ENCODE peak calls at places on chromosome 7, in seven cellular contexts. K, L, W, T, J, C and D are unnamed samples.

GRCh38 chr7:32163141-32163806 is 93.1 kb upstream of the PDE1C start:
- DNase-seq in K (peak), L (peak), W (no peak), T (peak), J (no peak), C (peak), D (peak)

GRCh38 chr7:47962262-47962661 is 14.0 kb upstream of the PKD1L1 start:
- DNase-seq in K (no peak), L (no peak), W (no peak), T (no peak), J (no peak), C (no peak), D (no peak)

GRCh38 chr7:117970806-117971205 is 97.6 kb upstream of the CTTNBP2 start:
- DNase-seq in K (no peak), L (no peak), W (no peak), T (no peak), J (no peak), C (no peak), D (no peak)

GRCh38 chr7:147861058-147861716 is 729.4 kb upstream of the C7orf33 start:
- DNase-seq in K (no peak), L (no peak), W (no peak), T (no peak), J (no peak), C (no peak), D (no peak)

GRCh38 chr7:55130554-55131198 is 111.9 kb downstream of the EGFR start:
- DNase-seq in K (no peak), L (no peak), W (peak), T (peak), J (no peak), C (peak), D (peak)

GRCh38 chr7:24366901-24367300 is 82.9 kb downstream of the NPY start:
- DNase-seq in K (no peak), L (no peak), W (no peak), T (no peak), J (no peak), C (no peak), D (no peak)

GRCh38 chr7:51261950-51262795 is 54.4 kb downstream of the COBL start:
- DNase-seq in K (no peak), L (no peak), W (no peak), T (no peak), J (peak), C (no peak), D (no peak)

GRCh38 chr7:122768827-122769226 is 66.1 kb upstream of the RNF148 start:
- DNase-seq in K (no peak), L (no peak), W (no peak), T (no peak), J (no peak), C (no peak), D (no peak)

GRCh38 chr7:27098493-27099223 is 2.9 kb upstream of the HOXA1 start:
- DNase-seq in K (no peak), L (peak), W (peak), T (no peak), J (no peak), C (peak), D (peak)

GRCh38 chr7:142338633-142339501 is 81.0 kb upstream of the PRSS58 start:
- DNase-seq in K (no peak), L (peak), W (peak), T (peak), J (no peak), C (no peak), D (peak)
- TF ChIP-seq CTCF in K (no peak), L (peak), W (peak), T (peak), J (no peak), C (peak), D (peak)

DNA sequence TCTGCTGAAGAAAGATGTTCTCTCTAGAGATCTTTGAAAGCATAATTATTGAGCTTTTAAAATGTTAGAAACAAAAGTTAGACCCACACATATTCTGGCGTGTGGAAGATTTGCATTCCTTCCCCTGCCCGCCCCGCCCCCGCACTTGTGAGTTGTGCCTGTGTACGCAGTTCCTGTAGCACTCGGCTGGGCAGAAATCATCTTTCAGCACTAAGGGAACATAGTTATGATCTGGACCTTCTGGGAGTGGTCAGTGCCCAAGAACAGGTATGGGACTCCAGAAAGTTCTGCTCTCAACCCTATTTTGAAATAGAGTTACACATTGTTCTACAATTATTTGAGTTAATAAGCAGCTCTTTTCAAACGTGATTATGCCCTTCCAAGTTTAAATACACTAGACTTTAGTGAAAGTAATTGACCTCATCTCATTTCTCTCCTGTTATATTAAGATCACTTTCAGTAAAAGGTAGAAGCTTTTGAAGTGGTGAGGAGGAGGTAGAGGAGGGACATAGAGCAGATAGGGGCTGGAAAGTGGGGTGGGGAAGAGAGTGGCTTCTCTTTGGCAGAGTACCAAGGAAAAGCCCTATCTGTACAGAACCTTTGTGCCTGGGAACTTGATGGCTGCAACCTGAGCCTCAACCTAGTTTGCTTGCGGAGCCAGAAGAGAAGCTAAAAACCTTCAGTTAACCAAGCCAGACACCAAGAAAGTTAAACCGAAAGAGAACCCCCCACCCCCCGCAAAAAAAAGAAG is 5.7 kb downstream of the BLVRA start:
- DNase-seq in K (no peak), L (peak), W (no peak), T (peak), J (peak), C (peak), D (no peak)
- H3K4me3 ChIP-seq in K (peak), L (peak), W (no peak), T (no peak), J (peak), C (no peak), D (no peak)

GRCh38 chr7:157300406-157300770 is 36.4 kb upstream of the DNAJB6 start:
- DNase-seq in K (no peak), L (no peak), W (no peak), T (no peak), J (no peak), C (no peak), D (no peak)

GRCh38 chr7:157297071-157297638 is 39.6 kb upstream of the DNAJB6 start:
- DNase-seq in K (no peak), L (no peak), W (no peak), T (no peak), J (no peak), C (no peak), D (no peak)

GRCh38 chr7:157299317-157299612 is 37.5 kb upstream of the DNAJB6 start:
- DNase-seq in K (no peak), L (no peak), W (no peak), T (no peak), J (no peak), C (no peak), D (no peak)

GRCh38 chr7:157302314-157302711 is 34.5 kb upstream of the DNAJB6 start:
- DNase-seq in K (no peak), L (peak), W (no peak), T (no peak), J (peak), C (no peak), D (peak)

GRCh38 chr7:157299613-157300405 is 37.0 kb upstream of the DNAJB6 start:
- DNase-seq in K (peak), L (peak), W (no peak), T (no peak), J (no peak), C (no peak), D (no peak)
- TF ChIP-seq CTCF in K (peak), L (peak), W (peak), T (peak), J (no peak), C (no peak), D (peak)

DNA sequence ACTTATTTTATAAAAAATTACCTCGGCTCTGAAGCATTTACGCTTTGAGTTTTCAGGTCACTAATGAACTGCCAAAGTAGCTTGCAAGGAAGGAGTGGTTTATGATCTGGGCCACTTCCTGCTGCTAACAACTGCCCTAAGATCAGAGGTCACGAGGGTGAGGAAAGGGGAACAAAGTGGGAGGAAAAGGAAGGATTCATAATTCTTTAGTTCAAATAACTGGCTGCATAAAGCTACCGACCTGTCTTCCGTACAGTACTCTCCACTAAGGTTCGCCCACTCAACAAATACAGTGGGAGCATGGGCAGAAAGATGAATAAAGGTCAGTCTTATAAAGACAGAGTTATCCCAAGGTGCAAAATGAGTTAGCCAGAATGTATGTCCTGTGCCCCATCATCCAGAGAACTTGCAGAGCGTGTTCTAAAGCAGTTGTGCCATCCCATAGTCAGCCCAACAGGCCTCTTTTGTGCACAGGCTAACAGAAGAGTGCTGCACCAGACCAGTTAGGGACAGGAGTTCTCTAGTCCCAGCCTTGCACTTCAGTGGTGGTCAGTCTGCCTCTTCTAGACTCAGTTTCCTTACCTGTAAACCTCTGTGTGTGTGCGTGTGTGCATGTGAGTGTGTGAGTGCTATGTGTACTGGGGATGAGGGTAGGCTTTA is 65.9 kb downstream of the CREB3L2 start:
- DNase-seq in K (no peak), L (no peak), W (no peak), T (no peak), J (no peak), C (no peak), D (no peak)
- H3K4me3 ChIP-seq in K (no peak), L (no peak), W (no peak), T (no peak), J (no peak), C (no peak), D (no peak)

GRCh38 chr7:78223598-78223997 is 425.0 kb downstream of the PHTF2 start:
- DNase-seq in K (no peak), L (no peak), W (no peak), T (no peak), J (no peak), C (no peak), D (no peak)
- TF ChIP-seq CTCF in K (no peak), L (no peak), W (no peak), T (no peak), J (no peak), C (no peak), D (no peak)

GRCh38 chr7:130914589-130915294 is 180.7 kb upstream of the KLF14 start:
- DNase-seq in K (no peak), L (no peak), W (no peak), T (no peak), J (no peak), C (no peak), D (no peak)

GRCh38 chr7:130910949-130911944 is 177.2 kb upstream of the KLF14 start:
- DNase-seq in K (no peak), L (peak), W (no peak), T (peak), J (no peak), C (peak), D (peak)

GRCh38 chr7:130913721-130914588 is 179.9 kb upstream of the KLF14 start:
- DNase-seq in K (no peak), L (no peak), W (no peak), T (no peak), J (no peak), C (no peak), D (no peak)

GRCh38 chr7:130912086-130912909 is 178.3 kb upstream of the KLF14 start:
- DNase-seq in K (no peak), L (peak), W (no peak), T (no peak), J (no peak), C (peak), D (peak)

GRCh38 chr7:130912910-130913720 is 179.1 kb upstream of the KLF14 start:
- DNase-seq in K (no peak), L (peak), W (peak), T (peak), J (peak), C (peak), D (peak)
- H3K4me3 ChIP-seq in K (peak), L (peak), W (no peak), T (peak), J (peak), C (peak), D (peak)

DNA sequence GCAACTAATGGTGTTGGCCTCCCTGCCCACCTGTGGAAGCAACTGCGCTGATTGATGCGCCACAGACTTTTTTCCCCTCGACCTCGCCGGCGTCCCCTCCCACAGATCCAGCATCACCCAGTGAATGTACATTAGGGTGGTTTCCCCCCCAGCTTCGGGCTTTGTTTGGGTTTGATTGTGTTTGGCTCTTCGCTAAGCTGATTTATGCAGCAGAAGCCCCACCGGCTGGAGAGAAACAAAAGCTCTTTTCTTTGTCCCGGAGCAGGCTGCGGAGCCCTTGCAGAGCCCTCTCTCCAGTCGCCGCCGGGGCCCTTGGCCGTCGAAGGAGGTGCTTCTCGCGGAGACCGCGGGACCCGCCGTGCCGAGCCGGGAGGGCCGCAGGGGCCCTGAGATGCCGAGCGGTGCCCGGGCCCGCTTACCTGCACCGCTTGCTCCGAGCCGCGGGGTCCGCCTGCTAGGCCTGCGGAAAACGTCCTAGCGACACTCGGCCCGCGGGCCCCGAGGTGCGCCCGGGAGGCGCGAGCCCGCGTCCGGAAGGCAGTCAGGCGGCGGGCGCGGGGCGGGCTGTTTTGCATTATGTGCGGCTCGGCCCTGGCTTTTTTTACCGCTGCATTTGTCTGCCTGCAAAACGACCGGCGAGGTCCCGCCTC is 656 bp downstream of the ITGB8 start:
- DNase-seq in K (no peak), L (peak), W (peak), T (peak), J (peak), C (no peak), D (peak)
- TF ChIP-seq CTCF in K (no peak), L (no peak), W (peak), T (no peak), J (no peak), C (no peak), D (no peak)

GRCh38 chr7:95871078-95871848 is 98.9 kb downstream of the DYNC1I1 start:
- DNase-seq in K (peak), L (peak), W (peak), T (peak), J (no peak), C (peak), D (peak)
- H3K4me3 ChIP-seq in K (no peak), L (no peak), W (no peak), T (no peak), J (no peak), C (no peak), D (no peak)